ENCODE peak calls at places on chromosomes 12 and 14, in seven cellular contexts. I, D, J, H, A, X and B are unnamed samples. For H3K9me3, the result is how much of the 10 kb centered on the place peaks cover.

GRCh38 chr12:132021965-132022364 is 72.2 kb downstream of the EP400 start:
- DNase-seq in I (no peak), D (no peak), J (no peak), H (no peak), A (no peak), X (no peak), B (no peak)

GRCh38 chr12:93010461-93010860 is 81.4 kb upstream of the EEA1 start:
- DNase-seq in I (no peak), D (no peak), J (no peak), H (no peak), A (no peak), X (no peak), B (no peak)

GRCh38 chr14:75278422-75279152 is at the start of gene FOS:
- DNase-seq in I (peak), D (peak), J (peak), H (peak), A (peak), X (peak), B (peak)

GRCh38 chr12:73514672-73515071 is 1023.0 kb upstream of the ATXN7L3B start:
- DNase-seq in I (no peak), D (no peak), J (no peak), H (no peak), A (peak), X (no peak), B (no peak)

GRCh38 chr12:121245951-121246350 is 36.0 kb downstream of the P2RX4 start:
- DNase-seq in I (no peak), D (no peak), J (no peak), H (no peak), A (no peak), X (no peak), B (no peak)

GRCh38 chr14:62443796-62444195 is 601.5 kb downstream of the KCNH5 start:
- DNase-seq in I (no peak), D (no peak), J (no peak), H (no peak), A (no peak), X (no peak), B (no peak)

GRCh38 chr12:130070017-130070653 is 92.1 kb upstream of the FZD10 start:
- DNase-seq in I (peak), D (no peak), J (no peak), H (peak), A (peak), X (peak), B (no peak)

GRCh38 chr12:103269962-103270361 is 225.8 kb downstream of the C12orf42 start:
- DNase-seq in I (no peak), D (no peak), J (no peak), H (no peak), A (no peak), X (no peak), B (no peak)

GRCh38 chr12:92595663-92596062 is 107.1 kb upstream of the PLEKHG7 start:
- DNase-seq in I (no peak), D (no peak), J (no peak), H (no peak), A (no peak), X (no peak), B (no peak)

GRCh38 chr14:98172243-98172778 is 1099.7 kb downstream of the BCL11B start:
- DNase-seq in I (no peak), D (no peak), J (no peak), H (no peak), A (no peak), X (no peak), B (no peak)

GRCh38 chr12:6716874-6717437 is 6.9 kb upstream of the COPS7A start:
- DNase-seq in I (no peak), D (no peak), J (no peak), H (no peak), A (no peak), X (no peak), B (no peak)

GRCh38 chr12:1517007-1517406 is 77.4 kb downstream of the FBXL14 start:
- DNase-seq in I (no peak), D (no peak), J (peak), H (no peak), A (no peak), X (no peak), B (peak)

GRCh38 chr14:31244626-31245025 is 37.0 kb upstream of the HECTD1 start:
- DNase-seq in I (no peak), D (no peak), J (no peak), H (no peak), A (no peak), X (no peak), B (no peak)

GRCh38 chr12:123120452-123121166 is 30.3 kb downstream of the PITPNM2 start:
- DNase-seq in I (no peak), D (no peak), J (no peak), H (no peak), A (no peak), X (no peak), B (no peak)

GRCh38 chr14:103997391-103997790 is 55.1 kb upstream of the RD3L start:
- DNase-seq in I (no peak), D (no peak), J (no peak), H (no peak), A (no peak), X (no peak), B (no peak)

GRCh38 chr14:61451891-61452400 is 130.6 kb downstream of the PRKCH start:
- DNase-seq in I (no peak), D (no peak), J (no peak), H (no peak), A (no peak), X (no peak), B (no peak)

GRCh38 chr12:3342051-3342450 is 149.0 kb upstream of the PRMT8 start:
- DNase-seq in I (peak), D (peak), J (peak), H (no peak), A (peak), X (no peak), B (no peak)

GRCh38 chr14:77126461-77126990 is 15.1 kb downstream of the ZDHHC22 start:
- DNase-seq in I (no peak), D (no peak), J (no peak), H (peak), A (no peak), X (no peak), B (no peak)

GRCh38 chr14:105420976-105421674 is 1.5 kb downstream of the MTA1 start:
- DNase-seq in I (no peak), D (no peak), J (no peak), H (no peak), A (peak), X (no peak), B (peak)

GRCh38 chr14:69666698-69667211 is 55.4 kb downstream of the SUSD6 start:
- DNase-seq in I (no peak), D (no peak), J (no peak), H (no peak), A (peak), X (no peak), B (no peak)

GRCh38 chr12:105945935-105946334 is 192.8 kb downstream of the NUAK1 start:
- DNase-seq in I (no peak), D (no peak), J (no peak), H (no peak), A (no peak), X (no peak), B (no peak)

GRCh38 chr14:90034156-90034555 is 27.6 kb upstream of the KCNK13 start:
- DNase-seq in I (no peak), D (no peak), J (no peak), H (no peak), A (no peak), X (no peak), B (no peak)

GRCh38 chr12:11717533-11717961 is 68.1 kb downstream of the ETV6 start:
- DNase-seq in I (no peak), D (no peak), J (no peak), H (no peak), A (no peak), X (no peak), B (no peak)

GRCh38 chr12:62606654-62607053 is 140.0 kb downstream of the MON2 start:
- DNase-seq in I (no peak), D (no peak), J (no peak), H (no peak), A (no peak), X (no peak), B (no peak)

GRCh38 chr14:80134321-80134720 is 77.0 kb downstream of the DIO2 start:
- DNase-seq in I (no peak), D (no peak), J (no peak), H (no peak), A (no peak), X (no peak), B (no peak)

GRCh38 chr14:23069413-23069806 is 12.1 kb upstream of the CDH24 start:
- DNase-seq in I (no peak), D (no peak), J (no peak), H (no peak), A (no peak), X (no peak), B (peak)

GRCh38 chr14:82180057-82180620 is 646.5 kb upstream of the SEL1L start:
- DNase-seq in I (no peak), D (no peak), J (no peak), H (no peak), A (no peak), X (no peak), B (no peak)

GRCh38 chr14:90658541-90658967 is 157.7 kb downstream of the TTC7B start:
- DNase-seq in I (no peak), D (no peak), J (no peak), H (no peak), A (no peak), X (no peak), B (no peak)

GRCh38 chr12:52026267-52026666 is 19.5 kb downstream of the TAMALIN start:
- DNase-seq in I (no peak), D (no peak), J (no peak), H (no peak), A (no peak), X (no peak), B (no peak)

GRCh38 chr12:87439990-87440827 is 589.0 kb downstream of the C12orf50 start:
- DNase-seq in I (no peak), D (no peak), J (no peak), H (no peak), A (no peak), X (no peak), B (peak)

GRCh38 chr12:104565606-104566243 is 109.0 kb downstream of the CHST11 start:
- DNase-seq in I (no peak), D (no peak), J (no peak), H (no peak), A (no peak), X (no peak), B (no peak)

GRCh38 chr12:51923506-51924365 is 16.4 kb downstream of the ACVRL1 start:
- DNase-seq in I (peak), D (peak), J (peak), H (no peak), A (peak), X (peak), B (no peak)

GRCh38 chr14:72433511-72433910 is 460.4 kb downstream of the DPF3 start:
- DNase-seq in I (no peak), D (no peak), J (no peak), H (no peak), A (no peak), X (no peak), B (no peak)

GRCh38 chr12:30652034-30652696 is 43.5 kb downstream of the IPO8 start:
- DNase-seq in I (no peak), D (no peak), J (no peak), H (no peak), A (no peak), X (no peak), B (no peak)

GRCh38 chr12:127162307-127162706 is 1104.7 kb upstream of the TMEM132C start:
- DNase-seq in I (no peak), D (no peak), J (no peak), H (no peak), A (peak), X (no peak), B (no peak)

GRCh38 chr14:30842431-30842830 is 31.9 kb upstream of the COCH start:
- DNase-seq in I (no peak), D (no peak), J (no peak), H (no peak), A (no peak), X (no peak), B (no peak)

DNA sequence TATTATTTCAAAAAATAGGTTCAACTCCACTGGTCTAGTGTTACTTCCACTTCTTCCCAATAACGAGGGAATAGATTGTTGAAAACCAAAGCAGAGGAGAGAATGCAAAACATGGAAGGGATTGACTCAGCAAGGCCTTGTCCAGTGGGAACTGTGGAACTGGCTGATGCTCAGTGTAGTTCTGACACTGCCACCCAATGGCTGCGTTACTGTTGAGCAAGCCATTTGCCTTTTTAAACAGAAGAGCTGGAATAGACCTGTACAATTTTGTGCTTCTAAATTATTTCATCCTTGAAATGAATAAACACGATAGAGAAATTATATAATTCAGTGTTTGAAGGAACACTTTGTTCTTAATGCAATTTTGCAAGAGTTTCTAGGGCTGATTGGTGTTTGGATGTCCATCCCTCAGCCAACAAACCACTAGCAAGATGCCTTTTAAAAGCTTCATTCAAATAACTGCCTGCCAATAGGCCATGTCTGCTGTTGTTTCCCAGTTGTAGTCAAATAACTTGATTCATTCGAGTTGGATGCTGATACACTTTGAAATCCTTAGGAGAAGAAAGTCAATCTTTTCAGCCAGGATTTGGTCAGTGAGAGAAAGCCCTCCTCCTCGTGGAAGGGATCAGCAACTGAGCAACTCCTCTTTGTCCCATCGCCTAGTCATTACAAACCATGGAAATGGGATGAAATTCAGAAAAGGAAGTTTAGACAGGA is 7.2 kb upstream of the MGP start:
- DNase-seq in I (peak), D (no peak), J (peak), H (peak), A (no peak), X (no peak), B (no peak)
- TF ChIP-seq CTCF in I (peak), D (no peak), J (peak), H (no peak), A (peak), X (peak), B (no peak)

DNA sequence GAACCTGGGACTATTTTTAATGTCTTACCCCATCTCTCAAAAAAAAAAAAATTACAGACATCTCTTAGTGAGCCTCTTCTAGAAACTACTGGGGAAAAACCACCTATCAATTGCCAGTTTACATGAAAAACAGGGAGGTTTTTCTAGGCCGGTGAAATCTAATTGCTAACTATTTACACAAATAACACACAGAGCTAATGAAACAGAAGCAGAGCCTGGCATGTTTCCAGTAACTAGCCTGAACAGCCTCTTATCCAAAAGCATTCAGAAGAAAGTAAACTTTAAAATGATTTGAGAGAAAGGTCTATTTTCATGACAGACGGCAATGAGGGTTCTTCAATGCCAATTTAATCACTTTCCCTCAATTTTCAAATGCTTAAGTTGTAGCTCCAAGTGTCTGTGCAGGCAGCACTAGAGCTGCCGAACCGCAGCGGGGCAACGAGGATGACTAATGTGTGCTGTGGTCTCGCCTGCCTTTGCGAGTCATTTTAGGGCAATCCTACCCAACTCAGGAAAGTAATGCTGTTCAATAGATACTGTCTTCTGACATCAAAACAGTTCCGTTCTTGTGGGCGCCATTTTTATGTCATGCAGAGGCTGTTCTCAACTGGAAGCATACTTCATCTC is 84.6 kb downstream of the SETD3 start:
- DNase-seq in I (no peak), D (peak), J (no peak), H (no peak), A (no peak), X (no peak), B (no peak)
- H3K9me3 ChIP-seq in I (under half), D (under half), J (under half), H (under half), A (under half), X (under half), B (under half)

GRCh38 chr14:37698840-37699777 is 103.7 kb downstream of the TTC6 start:
- DNase-seq in I (no peak), D (no peak), J (no peak), H (no peak), A (no peak), X (no peak), B (no peak)

GRCh38 chr14:37695836-37696235 is 100.4 kb downstream of the TTC6 start:
- DNase-seq in I (no peak), D (no peak), J (no peak), H (no peak), A (no peak), X (no peak), B (no peak)

GRCh38 chr14:37697489-37698121 is 102.2 kb downstream of the TTC6 start:
- DNase-seq in I (no peak), D (no peak), J (no peak), H (no peak), A (no peak), X (no peak), B (no peak)
- H3K4me3 ChIP-seq in I (no peak), D (no peak), J (no peak), H (no peak), A (no peak), X (no peak), B (no peak)

DNA sequence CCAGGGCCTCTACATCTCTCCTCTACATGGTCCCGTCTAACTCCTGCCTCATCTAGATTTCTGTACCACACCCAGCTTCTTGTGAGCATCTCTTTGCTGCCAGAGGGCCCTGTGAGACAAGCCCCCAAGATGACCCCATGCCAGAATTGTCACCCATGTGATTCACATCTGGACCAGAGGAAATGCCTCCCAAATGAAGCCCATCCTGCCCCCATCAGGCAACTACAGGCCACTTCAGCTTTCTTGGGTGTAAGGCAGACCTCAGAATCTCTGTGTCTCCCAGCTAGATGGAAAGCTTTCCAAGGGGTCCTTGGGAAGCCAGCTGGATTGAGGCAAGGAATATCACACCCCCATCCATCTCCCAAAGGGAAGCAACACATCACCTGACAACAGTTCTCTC is 9.3 kb upstream of the OAS3 start:
- DNase-seq in I (no peak), D (no peak), J (no peak), H (no peak), A (no peak), X (no peak), B (no peak)
- TF ChIP-seq CTCF in I (no peak), D (no peak), J (peak), H (no peak), A (no peak), X (no peak), B (no peak)

GRCh38 chr12:34591966-34592365 is 569.7 kb downstream of the ALG10 start:
- DNase-seq in I (no peak), D (no peak), J (no peak), H (no peak), A (no peak), X (no peak), B (no peak)
- H3K9me3 ChIP-seq in I (under half), D (under half), J (half or more), H (under half), A (under half), X (under half), B (under half)

DNA sequence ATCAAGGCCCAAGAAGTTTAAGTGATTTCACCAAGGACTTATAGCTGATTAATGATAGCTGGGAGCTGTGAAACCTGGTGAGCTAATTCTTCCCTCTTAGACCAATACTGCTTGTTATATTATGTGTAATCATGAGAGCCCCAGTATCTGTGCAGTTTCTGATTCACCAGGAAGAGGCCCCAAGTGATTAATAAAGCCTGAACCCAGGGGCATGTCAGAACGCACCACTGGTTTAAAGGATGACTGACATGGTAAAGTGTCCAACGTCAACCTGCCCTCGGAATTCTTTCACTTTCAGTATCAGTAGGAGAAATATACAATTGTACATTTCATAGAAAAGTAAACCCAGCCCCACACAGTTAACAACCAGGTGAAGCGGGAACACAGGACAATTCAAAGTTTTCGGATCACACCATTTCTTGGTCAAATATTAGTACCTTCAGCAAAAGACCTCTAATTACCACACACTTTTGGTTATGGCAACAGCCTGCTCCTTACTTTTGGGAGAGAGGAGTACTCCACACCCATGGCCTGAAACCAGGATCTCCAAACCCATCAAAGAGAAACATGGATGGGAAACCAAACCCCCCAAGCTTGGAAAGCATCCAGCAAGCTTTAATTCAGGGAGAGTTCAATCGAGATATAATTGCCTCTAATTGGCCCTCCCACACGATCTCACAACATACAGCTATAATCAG is 28.5 kb downstream of the TMCC3 start:
- DNase-seq in I (no peak), D (no peak), J (no peak), H (no peak), A (no peak), X (no peak), B (peak)
- H3K4me3 ChIP-seq in I (no peak), D (no peak), J (no peak), H (no peak), A (no peak), X (peak), B (peak)

DNA sequence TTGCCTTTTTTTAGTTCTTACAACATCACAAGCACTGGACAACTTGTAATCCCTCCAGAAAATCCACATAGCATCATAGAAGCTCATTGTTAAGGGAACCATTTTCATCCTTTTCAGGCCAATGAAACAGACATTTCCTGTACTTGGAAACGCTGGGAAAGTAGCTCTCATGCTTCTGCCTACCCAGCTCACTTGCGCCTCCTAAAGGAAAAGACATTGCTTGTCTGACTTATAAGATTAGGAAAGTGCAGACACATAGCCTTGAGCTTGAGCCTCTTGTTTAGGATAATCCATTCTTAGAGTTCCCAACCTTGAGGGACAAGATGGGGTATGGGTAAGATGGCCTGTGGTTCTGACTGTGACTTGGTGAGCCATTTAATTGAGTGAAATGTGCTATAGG is 589.5 kb downstream of the NOVA1 start:
- DNase-seq in I (no peak), D (no peak), J (no peak), H (no peak), A (no peak), X (no peak), B (no peak)
- TF ChIP-seq CTCF in I (no peak), D (no peak), J (no peak), H (no peak), A (no peak), X (no peak), B (peak)

GRCh38 chr12:49899921-49900320 is 3.8 kb downstream of the FAIM2 start:
- DNase-seq in I (no peak), D (no peak), J (no peak), H (no peak), A (no peak), X (peak), B (peak)
- H3K9me3 ChIP-seq in I (under half), D (under half), J (under half), H (under half), A (under half), X (under half), B (under half)